ENCODE peak calls at places on chromosomes 1 and 21, in five cellular contexts. I is ovary, B is WTC11, C is pancreas, N is lower lobe of right lung. F is an unnamed sample.

GRCh38 chr1:17404034-17404671 is 32.2 kb downstream of the PADI6 start:
- DNase-seq in I (no peak), B (no peak), C (no peak), N (no peak), F (no peak)

GRCh38 chr1:172699111-172699510 is 40.2 kb downstream of the FASLG start:
- DNase-seq in I (no peak), B (no peak), C (no peak), N (no peak), F (no peak)

GRCh38 chr1:220680085-220680687 is 10.0 kb upstream of the C1orf115 start:
- DNase-seq in I (no peak), B (no peak), C (no peak), N (no peak), F (no peak)

GRCh38 chr1:151990058-151990855 is 3.4 kb downstream of the S100A10 start:
- DNase-seq in I (no peak), B (no peak), C (no peak), N (no peak), F (no peak)

GRCh38 chr21:16838330-16838729 is 674.5 kb upstream of the CXADR start:
- DNase-seq in I (peak), B (no peak), C (no peak), N (no peak), F (no peak)

GRCh38 chr1:21617126-21617738 is 51.9 kb downstream of the RAP1GAP start:
- DNase-seq in I (no peak), B (no peak), C (no peak), N (no peak), F (no peak)

GRCh38 chr1:77200806-77201205 is 18.4 kb downstream of the PIGK start:
- DNase-seq in I (no peak), B (no peak), C (no peak), N (no peak), F (no peak)

GRCh38 chr1:170698711-170699275 is 34.9 kb downstream of the PRRX1 start:
- DNase-seq in I (no peak), B (no peak), C (no peak), N (no peak), F (peak)

GRCh38 chr1:29461115-29461739 is 224.9 kb downstream of the PTPRU start:
- DNase-seq in I (no peak), B (no peak), C (peak), N (no peak), F (no peak)

GRCh38 chr1:234559152-234559916 is 50.6 kb downstream of the IRF2BP2 start:
- DNase-seq in I (peak), B (no peak), C (no peak), N (no peak), F (no peak)

GRCh38 chr1:80731241-80731894 is 1069.4 kb upstream of the ADGRL2 start:
- DNase-seq in I (no peak), B (no peak), C (no peak), N (no peak), F (no peak)

GRCh38 chr1:211327341-211327921 is 798 bp downstream of the TRAF5 start:
- DNase-seq in I (peak), B (peak), C (peak), N (no peak), F (no peak)

GRCh38 chr1:182444497-182444896 is 5.4 kb upstream of the RGSL1 start:
- DNase-seq in I (no peak), B (peak), C (no peak), N (no peak), F (no peak)

GRCh38 chr1:78102082-78102481 is 56.3 kb downstream of the GIPC2 start:
- DNase-seq in I (no peak), B (no peak), C (no peak), N (no peak), F (no peak)

GRCh38 chr1:243493156-243494129 is 237.6 kb downstream of the SDCCAG8 start:
- DNase-seq in I (no peak), B (no peak), C (no peak), N (no peak), F (no peak)

GRCh38 chr1:242430956-242431355 is 93.5 kb downstream of the PLD5 start:
- DNase-seq in I (no peak), B (no peak), C (no peak), N (no peak), F (no peak)

GRCh38 chr1:242426271-242426905 is 98.1 kb downstream of the PLD5 start:
- DNase-seq in I (no peak), B (no peak), C (no peak), N (no peak), F (no peak)

GRCh38 chr1:242428403-242429190 is 95.9 kb downstream of the PLD5 start:
- DNase-seq in I (no peak), B (no peak), C (no peak), N (no peak), F (no peak)

GRCh38 chr1:242427519-242427918 is 97.0 kb downstream of the PLD5 start:
- DNase-seq in I (no peak), B (no peak), C (no peak), N (no peak), F (no peak)

DNA sequence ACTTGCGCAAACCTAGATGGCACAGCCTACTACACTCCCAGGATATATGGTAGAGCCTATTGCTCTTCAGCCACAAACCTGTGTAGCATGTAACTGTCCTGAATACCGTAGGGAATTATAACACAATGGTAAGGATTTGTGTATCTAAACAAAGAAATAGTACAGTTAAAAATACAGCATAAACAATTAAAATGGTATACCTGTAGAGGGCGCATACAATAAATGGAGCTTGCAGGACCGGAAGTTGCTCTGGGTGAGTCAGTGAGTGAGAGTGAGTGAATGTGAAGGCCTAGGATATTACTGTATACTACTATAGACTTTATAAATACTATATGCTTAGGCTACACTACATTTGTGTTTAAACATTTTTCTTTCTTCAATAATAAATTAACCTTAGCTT is 99.3 kb downstream of the PLD5 start:
- DNase-seq in I (no peak), B (no peak), C (no peak), N (no peak), F (no peak)
- TF ChIP-seq CTCF in I (no peak), B (no peak), C (no peak), N (no peak), F (peak)

DNA sequence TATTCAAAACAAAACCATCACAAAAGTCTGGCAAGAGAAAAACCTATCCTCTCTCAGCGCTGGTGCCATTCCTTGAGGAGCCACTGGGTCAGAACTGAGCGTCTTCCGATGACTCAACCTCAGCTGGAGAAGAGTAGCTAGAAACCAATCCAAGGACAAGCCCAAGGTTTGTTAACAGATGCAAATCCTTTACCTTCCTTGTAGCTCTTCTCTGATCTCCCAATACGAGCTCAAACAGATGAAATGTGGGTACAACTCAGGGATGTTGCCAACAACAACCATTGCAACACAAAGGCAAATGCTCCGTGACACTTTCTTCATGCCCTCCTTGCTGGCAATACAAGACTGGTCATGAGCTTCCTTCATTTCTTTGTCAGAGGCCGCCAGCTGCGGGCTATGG is 337.1 kb downstream of the SIPA1L2 start:
- DNase-seq in I (no peak), B (no peak), C (no peak), N (no peak), F (no peak)
- TF ChIP-seq CTCF in I (no peak), B (no peak), C (no peak), N (no peak), F (no peak)

GRCh38 chr1:2561898-2562895 is 6.0 kb downstream of the TNFRSF14 start:
- DNase-seq in I (no peak), B (peak), C (peak), N (no peak), F (no peak)
- TF ChIP-seq CTCF in I (no peak), B (peak), C (no peak), N (peak), F (peak)

GRCh38 chr1:104120488-104120887 is 370.8 kb downstream of the AMY1C start:
- DNase-seq in I (no peak), B (no peak), C (no peak), N (no peak), F (no peak)
- TF ChIP-seq CTCF in I (no peak), B (no peak), C (no peak), N (no peak), F (peak)

GRCh38 chr1:201945863-201946223 is 505 bp downstream of the LMOD1 start:
- DNase-seq in I (no peak), B (no peak), C (no peak), N (no peak), F (no peak)
- TF ChIP-seq CTCF in I (no peak), B (no peak), C (no peak), N (no peak), F (no peak)

DNA sequence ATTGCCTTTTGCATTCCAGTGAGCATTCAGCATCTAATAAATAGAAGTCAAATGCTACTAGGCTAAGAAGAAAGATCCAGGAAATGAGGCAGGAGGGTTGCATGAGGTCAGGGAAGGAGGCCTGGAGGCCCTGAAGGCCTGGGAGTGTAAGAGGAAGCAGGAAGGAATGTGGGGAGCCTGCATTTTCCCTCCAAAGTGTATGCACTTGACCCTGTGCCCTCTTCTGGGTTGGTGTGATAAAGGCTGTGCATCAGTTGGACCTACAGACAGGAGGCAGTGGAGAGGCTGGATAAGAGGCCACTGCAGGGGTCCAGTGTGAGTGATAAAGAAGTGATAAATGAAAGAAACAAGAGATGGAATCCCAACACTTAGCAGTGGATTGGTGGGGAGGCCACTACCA is 20.4 kb downstream of the KIAA1614 start:
- DNase-seq in I (no peak), B (no peak), C (no peak), N (no peak), F (no peak)
- TF ChIP-seq CTCF in I (no peak), B (no peak), C (no peak), N (no peak), F (no peak)

DNA sequence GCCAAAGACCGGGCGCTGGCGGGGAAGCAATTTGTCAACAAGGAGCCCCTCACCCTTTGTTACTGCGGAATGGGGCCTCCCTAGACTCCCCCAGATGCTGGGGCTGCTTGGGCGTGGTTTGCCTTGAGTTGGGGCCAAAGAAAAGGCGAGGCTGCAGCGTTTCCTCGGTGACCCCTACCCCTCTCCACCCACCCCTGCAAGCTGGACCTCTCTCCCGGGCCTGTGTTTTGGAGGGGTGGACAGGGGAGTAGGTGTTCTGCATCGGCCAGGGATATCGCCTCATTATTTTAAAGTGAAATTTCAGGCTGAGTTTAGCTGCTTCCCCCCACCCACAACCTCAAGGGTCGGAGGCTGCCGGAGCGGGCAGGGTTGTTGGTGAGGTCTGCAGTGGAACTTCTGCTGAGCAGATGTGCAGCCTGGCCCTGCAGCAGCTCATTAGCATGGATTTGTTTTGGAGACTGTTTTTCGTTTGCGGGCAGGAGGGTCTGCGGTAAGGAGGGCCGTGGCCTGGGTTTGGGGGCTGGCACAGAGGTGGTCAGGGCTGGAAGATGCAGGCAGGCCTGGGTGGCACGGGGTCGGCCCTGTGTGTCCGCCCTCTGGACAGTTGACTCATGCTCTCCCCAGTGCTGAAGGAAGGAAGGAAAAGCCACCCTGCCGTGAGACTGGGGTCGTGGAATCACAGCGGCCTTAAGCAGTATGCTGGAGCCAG is 1.6 kb downstream of the NBL1 start:
- DNase-seq in I (no peak), B (no peak), C (no peak), N (no peak), F (no peak)
- TF ChIP-seq CTCF in I (no peak), B (no peak), C (no peak), N (no peak), F (no peak)

DNA sequence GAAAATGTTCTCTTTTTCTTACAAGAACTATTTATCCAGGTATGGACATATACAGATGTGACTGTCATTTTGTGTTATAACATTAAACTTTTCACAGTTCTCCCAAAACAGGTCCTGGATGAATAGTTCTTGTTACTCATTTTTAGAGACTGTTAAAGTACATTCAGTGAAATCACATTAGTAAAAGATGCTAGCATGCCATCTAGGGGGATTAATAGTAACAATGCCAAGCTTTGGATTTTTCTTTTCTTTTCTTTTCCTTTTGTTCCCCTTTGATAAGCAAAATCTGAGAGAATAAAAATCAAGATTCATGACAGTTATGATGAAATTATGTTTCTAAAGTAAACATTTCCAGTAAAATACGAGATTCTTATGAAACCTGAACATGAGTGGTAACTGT is 77.6 kb downstream of the TPR start:
- DNase-seq in I (no peak), B (no peak), C (no peak), N (no peak), F (no peak)
- TF ChIP-seq CTCF in I (no peak), B (no peak), C (no peak), N (no peak), F (no peak)